ENCODE peak calls at places on chromosomes 6 and 20, in ten cellular contexts. One of them, this sample, is unnamed.
A peak's percentile ranks its signal among the peaks of the same experiment; 100 is the strongest.

GRCh38 chr20:62908971-62909791 is 17.1 kb downstream of the DIDO1 start:
- DNase-seq in SJSA1: no peak
- DNase-seq in stimulated activated CD4-positive, alpha-beta T cell treated with anti-CD3 and anti-CD28 coated beads, Interleukin-4, amount 100 ng/mL, for 1 hour: no peak
- DNase-seq in small intestine: no peak
- DNase-seq in CD8-positive, alpha-beta T cell: no peak
- DNase-seq in astrocyte: no peak
- DNase-seq in ELR: no peak
- DNase-seq in A172: no peak
- DNase-seq in activated effector memory CD4-positive, alpha-beta T cell treated with Interleukin-2 at 50 U/mL for 16 hours: no peak
- DNase-seq in GM10248: no peak
- DNase-seq in this sample: no peak

GRCh38 chr6:107264357-107264831 is 149.1 kb upstream of the BEND3 start:
- DNase-seq in SJSA1: no peak
- DNase-seq in stimulated activated CD4-positive, alpha-beta T cell treated with anti-CD3 and anti-CD28 coated beads, Interleukin-4, amount 100 ng/mL, for 1 hour: no peak
- DNase-seq in small intestine: peak; percentile 57
- DNase-seq in CD8-positive, alpha-beta T cell: no peak
- DNase-seq in astrocyte: peak; percentile 68
- DNase-seq in ELR: peak; percentile 84
- DNase-seq in A172: peak; percentile 69
- DNase-seq in activated effector memory CD4-positive, alpha-beta T cell treated with Interleukin-2 at 50 U/mL for 16 hours: no peak
- DNase-seq in GM10248: no peak
- DNase-seq in this sample: peak; percentile 8

GRCh38 chr6:110098511-110099116 is 80.9 kb downstream of the WASF1 start:
- DNase-seq in SJSA1: no peak
- DNase-seq in stimulated activated CD4-positive, alpha-beta T cell treated with anti-CD3 and anti-CD28 coated beads, Interleukin-4, amount 100 ng/mL, for 1 hour: no peak
- DNase-seq in small intestine: peak; percentile 2
- DNase-seq in CD8-positive, alpha-beta T cell: no peak
- DNase-seq in astrocyte: no peak
- DNase-seq in ELR: no peak
- DNase-seq in A172: no peak
- DNase-seq in activated effector memory CD4-positive, alpha-beta T cell treated with Interleukin-2 at 50 U/mL for 16 hours: no peak
- DNase-seq in GM10248: no peak
- DNase-seq in this sample: no peak

GRCh38 chr6:133062077-133062476 is 179.1 kb upstream of the EYA4 start:
- DNase-seq in SJSA1: no peak
- DNase-seq in stimulated activated CD4-positive, alpha-beta T cell treated with anti-CD3 and anti-CD28 coated beads, Interleukin-4, amount 100 ng/mL, for 1 hour: no peak
- DNase-seq in small intestine: no peak
- DNase-seq in CD8-positive, alpha-beta T cell: no peak
- DNase-seq in astrocyte: peak; percentile 93
- DNase-seq in ELR: peak; percentile 79
- DNase-seq in A172: peak; percentile 8
- DNase-seq in activated effector memory CD4-positive, alpha-beta T cell treated with Interleukin-2 at 50 U/mL for 16 hours: no peak
- DNase-seq in GM10248: no peak
- DNase-seq in this sample: no peak

GRCh38 chr6:24574809-24575208 is 71.2 kb downstream of the KIAA0319 start:
- DNase-seq in SJSA1: no peak
- DNase-seq in stimulated activated CD4-positive, alpha-beta T cell treated with anti-CD3 and anti-CD28 coated beads, Interleukin-4, amount 100 ng/mL, for 1 hour: no peak
- DNase-seq in small intestine: no peak
- DNase-seq in CD8-positive, alpha-beta T cell: no peak
- DNase-seq in astrocyte: no peak
- DNase-seq in ELR: peak; percentile 22
- DNase-seq in A172: no peak
- DNase-seq in activated effector memory CD4-positive, alpha-beta T cell treated with Interleukin-2 at 50 U/mL for 16 hours: no peak
- DNase-seq in GM10248: peak; percentile 55
- DNase-seq in this sample: no peak

GRCh38 chr6:150212745-150213144 is 69.9 kb downstream of the PPP1R14C start:
- DNase-seq in SJSA1: no peak
- DNase-seq in stimulated activated CD4-positive, alpha-beta T cell treated with anti-CD3 and anti-CD28 coated beads, Interleukin-4, amount 100 ng/mL, for 1 hour: no peak
- DNase-seq in small intestine: no peak
- DNase-seq in CD8-positive, alpha-beta T cell: no peak
- DNase-seq in astrocyte: peak; percentile 11
- DNase-seq in ELR: no peak
- DNase-seq in A172: no peak
- DNase-seq in activated effector memory CD4-positive, alpha-beta T cell treated with Interleukin-2 at 50 U/mL for 16 hours: no peak
- DNase-seq in GM10248: no peak
- DNase-seq in this sample: no peak

GRCh38 chr20:7113577-7114466 is 346.3 kb downstream of the BMP2 start:
- DNase-seq in SJSA1: peak; percentile 15
- DNase-seq in stimulated activated CD4-positive, alpha-beta T cell treated with anti-CD3 and anti-CD28 coated beads, Interleukin-4, amount 100 ng/mL, for 1 hour: no peak
- DNase-seq in small intestine: peak; percentile 1
- DNase-seq in CD8-positive, alpha-beta T cell: no peak
- DNase-seq in astrocyte: peak; percentile 8
- DNase-seq in ELR: peak; percentile 12
- DNase-seq in A172: no peak
- DNase-seq in activated effector memory CD4-positive, alpha-beta T cell treated with Interleukin-2 at 50 U/mL for 16 hours: no peak
- DNase-seq in GM10248: no peak
- DNase-seq in this sample: peak; percentile 64

GRCh38 chr6:134317471-134318131 is at the start of gene SGK1:
- DNase-seq in SJSA1: peak; percentile 31
- DNase-seq in stimulated activated CD4-positive, alpha-beta T cell treated with anti-CD3 and anti-CD28 coated beads, Interleukin-4, amount 100 ng/mL, for 1 hour: peak; percentile 24
- DNase-seq in small intestine: peak; percentile 25
- DNase-seq in CD8-positive, alpha-beta T cell: peak; percentile 25
- DNase-seq in astrocyte: peak; percentile 32
- DNase-seq in ELR: peak; percentile 63
- DNase-seq in A172: peak; percentile 35
- DNase-seq in activated effector memory CD4-positive, alpha-beta T cell treated with Interleukin-2 at 50 U/mL for 16 hours: peak; percentile 10
- DNase-seq in GM10248: peak; percentile 21
- DNase-seq in this sample: no peak

GRCh38 chr6:161482517-161482903 is 208.6 kb upstream of the AGPAT4 start:
- DNase-seq in SJSA1: no peak
- DNase-seq in stimulated activated CD4-positive, alpha-beta T cell treated with anti-CD3 and anti-CD28 coated beads, Interleukin-4, amount 100 ng/mL, for 1 hour: no peak
- DNase-seq in small intestine: no peak
- DNase-seq in CD8-positive, alpha-beta T cell: no peak
- DNase-seq in astrocyte: no peak
- DNase-seq in ELR: no peak
- DNase-seq in A172: no peak
- DNase-seq in activated effector memory CD4-positive, alpha-beta T cell treated with Interleukin-2 at 50 U/mL for 16 hours: no peak
- DNase-seq in GM10248: no peak
- DNase-seq in this sample: no peak

GRCh38 chr6:142132625-142133024 is at the start of gene GJE1:
- DNase-seq in SJSA1: no peak
- DNase-seq in stimulated activated CD4-positive, alpha-beta T cell treated with anti-CD3 and anti-CD28 coated beads, Interleukin-4, amount 100 ng/mL, for 1 hour: no peak
- DNase-seq in small intestine: no peak
- DNase-seq in CD8-positive, alpha-beta T cell: no peak
- DNase-seq in astrocyte: no peak
- DNase-seq in ELR: no peak
- DNase-seq in A172: no peak
- DNase-seq in activated effector memory CD4-positive, alpha-beta T cell treated with Interleukin-2 at 50 U/mL for 16 hours: no peak
- DNase-seq in GM10248: no peak
- DNase-seq in this sample: no peak

GRCh38 chr6:36204068-36204753 is 7.7 kb downstream of the BRPF3 start:
- DNase-seq in SJSA1: no peak
- DNase-seq in stimulated activated CD4-positive, alpha-beta T cell treated with anti-CD3 and anti-CD28 coated beads, Interleukin-4, amount 100 ng/mL, for 1 hour: no peak
- DNase-seq in small intestine: peak; percentile 51
- DNase-seq in CD8-positive, alpha-beta T cell: peak; percentile 59
- DNase-seq in astrocyte: no peak
- DNase-seq in ELR: no peak
- DNase-seq in A172: no peak
- DNase-seq in activated effector memory CD4-positive, alpha-beta T cell treated with Interleukin-2 at 50 U/mL for 16 hours: peak; percentile 40
- DNase-seq in GM10248: no peak
- DNase-seq in this sample: no peak

GRCh38 chr6:34531580-34532201 is 24.4 kb downstream of the SPDEF start:
- DNase-seq in SJSA1: no peak
- DNase-seq in stimulated activated CD4-positive, alpha-beta T cell treated with anti-CD3 and anti-CD28 coated beads, Interleukin-4, amount 100 ng/mL, for 1 hour: peak; percentile 7
- DNase-seq in small intestine: no peak
- DNase-seq in CD8-positive, alpha-beta T cell: peak; percentile 12
- DNase-seq in astrocyte: peak; percentile 77
- DNase-seq in ELR: no peak
- DNase-seq in A172: no peak
- DNase-seq in activated effector memory CD4-positive, alpha-beta T cell treated with Interleukin-2 at 50 U/mL for 16 hours: no peak
- DNase-seq in GM10248: peak; percentile 56
- DNase-seq in this sample: peak; percentile 12

GRCh38 chr6:21278078-21278790 is 315.3 kb upstream of the SOX4 start:
- DNase-seq in SJSA1: no peak
- DNase-seq in stimulated activated CD4-positive, alpha-beta T cell treated with anti-CD3 and anti-CD28 coated beads, Interleukin-4, amount 100 ng/mL, for 1 hour: no peak
- DNase-seq in small intestine: no peak
- DNase-seq in CD8-positive, alpha-beta T cell: no peak
- DNase-seq in astrocyte: no peak
- DNase-seq in ELR: no peak
- DNase-seq in A172: no peak
- DNase-seq in activated effector memory CD4-positive, alpha-beta T cell treated with Interleukin-2 at 50 U/mL for 16 hours: no peak
- DNase-seq in GM10248: no peak
- DNase-seq in this sample: no peak

GRCh38 chr20:653590-654426 is 808 bp upstream of the SRXN1 start:
- DNase-seq in SJSA1: no peak
- DNase-seq in stimulated activated CD4-positive, alpha-beta T cell treated with anti-CD3 and anti-CD28 coated beads, Interleukin-4, amount 100 ng/mL, for 1 hour: no peak
- DNase-seq in small intestine: peak; percentile 47
- DNase-seq in CD8-positive, alpha-beta T cell: no peak
- DNase-seq in astrocyte: no peak
- DNase-seq in ELR: no peak
- DNase-seq in A172: no peak
- DNase-seq in activated effector memory CD4-positive, alpha-beta T cell treated with Interleukin-2 at 50 U/mL for 16 hours: no peak
- DNase-seq in GM10248: no peak
- DNase-seq in this sample: no peak

GRCh38 chr20:50721881-50722281 is 9.5 kb upstream of the PARD6B start:
- DNase-seq in SJSA1: no peak
- DNase-seq in stimulated activated CD4-positive, alpha-beta T cell treated with anti-CD3 and anti-CD28 coated beads, Interleukin-4, amount 100 ng/mL, for 1 hour: no peak
- DNase-seq in small intestine: no peak
- DNase-seq in CD8-positive, alpha-beta T cell: no peak
- DNase-seq in astrocyte: no peak
- DNase-seq in ELR: no peak
- DNase-seq in A172: no peak
- DNase-seq in activated effector memory CD4-positive, alpha-beta T cell treated with Interleukin-2 at 50 U/mL for 16 hours: no peak
- DNase-seq in GM10248: no peak
- DNase-seq in this sample: no peak

GRCh38 chr6:48087448-48087847 is 23.5 kb downstream of the PTCHD4 start:
- DNase-seq in SJSA1: no peak
- DNase-seq in stimulated activated CD4-positive, alpha-beta T cell treated with anti-CD3 and anti-CD28 coated beads, Interleukin-4, amount 100 ng/mL, for 1 hour: no peak
- DNase-seq in small intestine: no peak
- DNase-seq in CD8-positive, alpha-beta T cell: no peak
- DNase-seq in astrocyte: no peak
- DNase-seq in ELR: peak; percentile 61
- DNase-seq in A172: peak; percentile 25
- DNase-seq in activated effector memory CD4-positive, alpha-beta T cell treated with Interleukin-2 at 50 U/mL for 16 hours: no peak
- DNase-seq in GM10248: no peak
- DNase-seq in this sample: peak; percentile 26

GRCh38 chr6:128657181-128657580 is 136.8 kb upstream of the PTPRK start:
- DNase-seq in SJSA1: no peak
- DNase-seq in stimulated activated CD4-positive, alpha-beta T cell treated with anti-CD3 and anti-CD28 coated beads, Interleukin-4, amount 100 ng/mL, for 1 hour: no peak
- DNase-seq in small intestine: no peak
- DNase-seq in CD8-positive, alpha-beta T cell: no peak
- DNase-seq in astrocyte: peak; percentile 15
- DNase-seq in ELR: peak; percentile 31
- DNase-seq in A172: peak; percentile 25
- DNase-seq in activated effector memory CD4-positive, alpha-beta T cell treated with Interleukin-2 at 50 U/mL for 16 hours: no peak
- DNase-seq in GM10248: no peak
- DNase-seq in this sample: no peak

GRCh38 chr20:62386383-62387218 is at the start of gene RPS21:
- DNase-seq in SJSA1: peak; percentile 81
- DNase-seq in stimulated activated CD4-positive, alpha-beta T cell treated with anti-CD3 and anti-CD28 coated beads, Interleukin-4, amount 100 ng/mL, for 1 hour: peak; percentile 93
- DNase-seq in small intestine: peak; percentile 93
- DNase-seq in CD8-positive, alpha-beta T cell: peak; percentile 93
- DNase-seq in astrocyte: peak; percentile 79
- DNase-seq in ELR: peak; percentile 95
- DNase-seq in A172: peak; percentile 85
- DNase-seq in activated effector memory CD4-positive, alpha-beta T cell treated with Interleukin-2 at 50 U/mL for 16 hours: peak; percentile 90
- DNase-seq in GM10248: peak; percentile 96
- DNase-seq in this sample: peak; percentile 95

GRCh38 chr6:168585441-168585840 is 144.5 kb downstream of the SMOC2 start:
- DNase-seq in SJSA1: no peak
- DNase-seq in stimulated activated CD4-positive, alpha-beta T cell treated with anti-CD3 and anti-CD28 coated beads, Interleukin-4, amount 100 ng/mL, for 1 hour: no peak
- DNase-seq in small intestine: no peak
- DNase-seq in CD8-positive, alpha-beta T cell: no peak
- DNase-seq in astrocyte: no peak
- DNase-seq in ELR: no peak
- DNase-seq in A172: no peak
- DNase-seq in activated effector memory CD4-positive, alpha-beta T cell treated with Interleukin-2 at 50 U/mL for 16 hours: no peak
- DNase-seq in GM10248: no peak
- DNase-seq in this sample: no peak

GRCh38 chr20:12201289-12201991 is 283.7 kb downstream of the BTBD3 start:
- DNase-seq in SJSA1: no peak
- DNase-seq in stimulated activated CD4-positive, alpha-beta T cell treated with anti-CD3 and anti-CD28 coated beads, Interleukin-4, amount 100 ng/mL, for 1 hour: no peak
- DNase-seq in small intestine: no peak
- DNase-seq in CD8-positive, alpha-beta T cell: no peak
- DNase-seq in astrocyte: no peak
- DNase-seq in ELR: peak; percentile 56
- DNase-seq in A172: peak; percentile 31
- DNase-seq in activated effector memory CD4-positive, alpha-beta T cell treated with Interleukin-2 at 50 U/mL for 16 hours: no peak
- DNase-seq in GM10248: no peak
- DNase-seq in this sample: peak; percentile 18

GRCh38 chr20:64119301-64119680 is 11.9 kb upstream of the NPBWR2 start:
- DNase-seq in SJSA1: no peak
- DNase-seq in stimulated activated CD4-positive, alpha-beta T cell treated with anti-CD3 and anti-CD28 coated beads, Interleukin-4, amount 100 ng/mL, for 1 hour: no peak
- DNase-seq in small intestine: no peak
- DNase-seq in CD8-positive, alpha-beta T cell: no peak
- DNase-seq in astrocyte: no peak
- DNase-seq in ELR: no peak
- DNase-seq in A172: no peak
- DNase-seq in activated effector memory CD4-positive, alpha-beta T cell treated with Interleukin-2 at 50 U/mL for 16 hours: no peak
- DNase-seq in GM10248: no peak
- DNase-seq in this sample: peak; percentile 27

GRCh38 chr20:16785221-16785620 is 37.1 kb downstream of the OTOR start:
- DNase-seq in SJSA1: no peak
- DNase-seq in stimulated activated CD4-positive, alpha-beta T cell treated with anti-CD3 and anti-CD28 coated beads, Interleukin-4, amount 100 ng/mL, for 1 hour: no peak
- DNase-seq in small intestine: no peak
- DNase-seq in CD8-positive, alpha-beta T cell: no peak
- DNase-seq in astrocyte: peak; percentile 7
- DNase-seq in ELR: no peak
- DNase-seq in A172: no peak
- DNase-seq in activated effector memory CD4-positive, alpha-beta T cell treated with Interleukin-2 at 50 U/mL for 16 hours: no peak
- DNase-seq in GM10248: no peak
- DNase-seq in this sample: no peak

GRCh38 chr6:118509009-118509617 is 39.0 kb upstream of the PLN start:
- DNase-seq in SJSA1: no peak
- DNase-seq in stimulated activated CD4-positive, alpha-beta T cell treated with anti-CD3 and anti-CD28 coated beads, Interleukin-4, amount 100 ng/mL, for 1 hour: no peak
- DNase-seq in small intestine: peak; percentile 10
- DNase-seq in CD8-positive, alpha-beta T cell: no peak
- DNase-seq in astrocyte: peak; percentile 22
- DNase-seq in ELR: peak; percentile 59
- DNase-seq in A172: peak; percentile 2
- DNase-seq in activated effector memory CD4-positive, alpha-beta T cell treated with Interleukin-2 at 50 U/mL for 16 hours: no peak
- DNase-seq in GM10248: no peak
- DNase-seq in this sample: peak; percentile 13

GRCh38 chr6:157068691-157069228 is 254.6 kb downstream of the TMEM242 start:
- DNase-seq in SJSA1: no peak
- DNase-seq in stimulated activated CD4-positive, alpha-beta T cell treated with anti-CD3 and anti-CD28 coated beads, Interleukin-4, amount 100 ng/mL, for 1 hour: no peak
- DNase-seq in small intestine: no peak
- DNase-seq in CD8-positive, alpha-beta T cell: no peak
- DNase-seq in astrocyte: peak; percentile 48
- DNase-seq in ELR: peak; percentile 63
- DNase-seq in A172: no peak
- DNase-seq in activated effector memory CD4-positive, alpha-beta T cell treated with Interleukin-2 at 50 U/mL for 16 hours: no peak
- DNase-seq in GM10248: peak; percentile 70
- DNase-seq in this sample: peak; percentile 29

GRCh38 chr20:63232235-63233060 is 3.3 kb upstream of the BIRC7 start:
- DNase-seq in SJSA1: peak; percentile 99
- DNase-seq in stimulated activated CD4-positive, alpha-beta T cell treated with anti-CD3 and anti-CD28 coated beads, Interleukin-4, amount 100 ng/mL, for 1 hour: no peak
- DNase-seq in small intestine: no peak
- DNase-seq in CD8-positive, alpha-beta T cell: no peak
- DNase-seq in astrocyte: peak; percentile 96
- DNase-seq in ELR: peak; percentile 97
- DNase-seq in A172: peak; percentile 97
- DNase-seq in activated effector memory CD4-positive, alpha-beta T cell treated with Interleukin-2 at 50 U/mL for 16 hours: no peak
- DNase-seq in GM10248: no peak
- DNase-seq in this sample: peak; percentile 72

GRCh38 chr6:44298864-44299263 is 14.3 kb downstream of the AARS2 start:
- DNase-seq in SJSA1: no peak
- DNase-seq in stimulated activated CD4-positive, alpha-beta T cell treated with anti-CD3 and anti-CD28 coated beads, Interleukin-4, amount 100 ng/mL, for 1 hour: no peak
- DNase-seq in small intestine: no peak
- DNase-seq in CD8-positive, alpha-beta T cell: no peak
- DNase-seq in astrocyte: no peak
- DNase-seq in ELR: no peak
- DNase-seq in A172: no peak
- DNase-seq in activated effector memory CD4-positive, alpha-beta T cell treated with Interleukin-2 at 50 U/mL for 16 hours: no peak
- DNase-seq in GM10248: no peak
- DNase-seq in this sample: no peak

GRCh38 chr6:157563611-157564284 is 182.8 kb downstream of the ZDHHC14 start:
- DNase-seq in SJSA1: no peak
- DNase-seq in stimulated activated CD4-positive, alpha-beta T cell treated with anti-CD3 and anti-CD28 coated beads, Interleukin-4, amount 100 ng/mL, for 1 hour: no peak
- DNase-seq in small intestine: no peak
- DNase-seq in CD8-positive, alpha-beta T cell: no peak
- DNase-seq in astrocyte: peak; percentile 10
- DNase-seq in ELR: no peak
- DNase-seq in A172: no peak
- DNase-seq in activated effector memory CD4-positive, alpha-beta T cell treated with Interleukin-2 at 50 U/mL for 16 hours: no peak
- DNase-seq in GM10248: peak; percentile 85
- DNase-seq in this sample: no peak

GRCh38 chr20:35264755-35265154 is 13.2 kb downstream of the MMP24OS start:
- DNase-seq in SJSA1: no peak
- DNase-seq in stimulated activated CD4-positive, alpha-beta T cell treated with anti-CD3 and anti-CD28 coated beads, Interleukin-4, amount 100 ng/mL, for 1 hour: no peak
- DNase-seq in small intestine: no peak
- DNase-seq in CD8-positive, alpha-beta T cell: no peak
- DNase-seq in astrocyte: peak; percentile 33
- DNase-seq in ELR: peak; percentile 59
- DNase-seq in A172: peak; percentile 55
- DNase-seq in activated effector memory CD4-positive, alpha-beta T cell treated with Interleukin-2 at 50 U/mL for 16 hours: no peak
- DNase-seq in GM10248: no peak
- DNase-seq in this sample: peak; percentile 68

This sample was measured in SW480.